ENCODE peak calls at places on chromosome 2, in four cellular contexts. V is GM12878, W is NT2/D1, A is HepG2. I is an unnamed sample.

GRCh38 chr2:214497489-214497888 is 86.6 kb downstream of the VWC2L start:
- DNase-seq in A (no peak), V (no peak), W (no peak), I (no peak)

GRCh38 chr2:83970262-83970929 is 488.7 kb downstream of the SUCLG1 start:
- DNase-seq in W (no peak), A (no peak), V (no peak), I (no peak)

GRCh38 chr2:10447300-10448207 is 573 bp downstream of the ODC1 start:
- DNase-seq in A (peak), V (peak), W (peak), I (peak)

GRCh38 chr2:106161938-106162814 is 31.9 kb downstream of the UXS1 start:
- DNase-seq in W (no peak), V (no peak), A (no peak), I (no peak)

GRCh38 chr2:88452980-88453582 is 588 bp upstream of the FOXI3 start:
- DNase-seq in A (no peak), W (no peak), V (no peak), I (peak)

GRCh38 chr2:32355976-32356734 is 668 bp upstream of the BIRC6 start:
- DNase-seq in W (no peak), V (no peak), A (no peak), I (no peak)

GRCh38 chr2:194867328-194867727 is 789.7 kb upstream of the SLC39A10 start:
- DNase-seq in A (no peak), W (no peak), V (no peak), I (no peak)

GRCh38 chr2:86297382-86298147 is 39.9 kb downstream of the REEP1 start:
- DNase-seq in V (no peak), A (no peak), W (no peak), I (no peak)

GRCh38 chr2:10327896-10328666 is 25.4 kb downstream of the HPCAL1 start:
- DNase-seq in W (no peak), V (no peak), A (no peak), I (no peak)

GRCh38 chr2:205903549-205904129 is 182.3 kb downstream of the INO80D start:
- DNase-seq in W (peak), A (peak), V (no peak), I (peak)

GRCh38 chr2:174120346-174120745 is 128.0 kb downstream of the OLA1 start:
- DNase-seq in A (peak), W (no peak), V (no peak), I (peak)

GRCh38 chr2:8023241-8023640 is 658.6 kb upstream of the ID2 start:
- DNase-seq in A (no peak), V (no peak), W (no peak), I (no peak)

GRCh38 chr2:36965196-36965595 is 1.1 kb downstream of the STRN start:
- DNase-seq in W (no peak), A (no peak), V (no peak), I (no peak)

GRCh38 chr2:8851811-8852560 is 14.6 kb upstream of the KIDINS220 start:
- DNase-seq in A (no peak), W (no peak), V (no peak), I (peak)

GRCh38 chr2:66843856-66844255 is 408.9 kb downstream of the MEIS1 start:
- DNase-seq in A (no peak), W (no peak), V (no peak), I (no peak)

GRCh38 chr2:127410871-127411396 is 7.3 kb upstream of the PROC start:
- DNase-seq in A (peak), V (no peak), W (no peak), I (no peak)

GRCh38 chr2:48479923-48480322 is 50.0 kb upstream of the STON1 start:
- DNase-seq in V (no peak), W (no peak), A (no peak), I (no peak)

GRCh38 chr2:143890799-143891198 is 629.1 kb downstream of the ZEB2 start:
- DNase-seq in W (no peak), A (no peak), V (no peak), I (no peak)

GRCh38 chr2:210561482-210561881 is 5.1 kb downstream of the CPS1 start:
- DNase-seq in V (no peak), A (no peak), W (no peak), I (no peak)

GRCh38 chr2:167052825-167053224 is 164.5 kb downstream of the XIRP2 start:
- DNase-seq in A (no peak), W (no peak), V (no peak), I (no peak)

GRCh38 chr2:10772868-10773215 is 39.7 kb downstream of the PDIA6 start:
- DNase-seq in V (no peak), A (no peak), W (no peak), I (no peak)

GRCh38 chr2:55137024-55137958 is 87.0 kb upstream of the RTN4 start:
- DNase-seq in W (no peak), V (no peak), A (no peak), I (no peak)

GRCh38 chr2:232957607-232958211 is 55.3 kb downstream of the NGEF start:
- DNase-seq in A (no peak), W (no peak), V (no peak), I (no peak)

GRCh38 chr2:156649596-156649995 is 213.4 kb downstream of the GPD2 start:
- DNase-seq in W (no peak), V (no peak), A (no peak), I (no peak)

GRCh38 chr2:98946875-98947274 is 10.8 kb upstream of the CRACDL start:
- DNase-seq in A (no peak), V (no peak), W (no peak), I (no peak)

GRCh38 chr2:25201265-25201664 is 32.9 kb upstream of the POMC start:
- DNase-seq in W (no peak), V (no peak), A (no peak), I (peak)

GRCh38 chr2:67923696-67924095 is 139.1 kb downstream of the C1D start:
- DNase-seq in V (no peak), A (no peak), W (no peak), I (no peak)

GRCh38 chr2:240624950-240625621 is at the start of gene GPR35:
- DNase-seq in V (peak), W (no peak), A (no peak), I (no peak)

GRCh38 chr2:24329700-24330099 is 30.6 kb downstream of the ITSN2 start:
- DNase-seq in W (no peak), A (no peak), V (no peak), I (no peak)

GRCh38 chr2:173571887-173572680 is 217.4 kb downstream of the CDCA7 start:
- DNase-seq in V (no peak), A (no peak), W (no peak), I (no peak)

GRCh38 chr2:235521844-235522243 is 28.0 kb downstream of the AGAP1 start:
- DNase-seq in W (no peak), A (no peak), V (no peak), I (no peak)

GRCh38 chr2:226649871-226650660 is 149.6 kb downstream of the IRS1 start:
- DNase-seq in W (peak), A (peak), V (peak), I (peak)

GRCh38 chr2:236545814-236546480 is 23.7 kb upstream of the ACKR3 start:
- DNase-seq in V (peak), A (no peak), W (no peak), I (no peak)

GRCh38 chr2:100237770-100238169 is 84.5 kb downstream of the LONRF2 start:
- DNase-seq in V (no peak), A (no peak), W (no peak), I (peak)

GRCh38 chr2:165032559-165032958 is 77.2 kb upstream of the SLC38A11 start:
- DNase-seq in V (no peak), A (no peak), W (no peak), I (no peak)

GRCh38 chr2:8508766-8509165 is 173.1 kb upstream of the ID2 start:
- DNase-seq in V (no peak), W (no peak), A (no peak), I (no peak)

GRCh38 chr2:237178396-237178795 is 92.7 kb downstream of the COPS8 start:
- DNase-seq in A (no peak), W (no peak), V (no peak), I (no peak)

GRCh38 chr2:50492452-50492851 is 539.5 kb downstream of the NRXN1 start:
- DNase-seq in A (peak), V (peak), W (peak), I (peak)

GRCh38 chr2:20223345-20224190 is 1.4 kb downstream of the SDC1 start:
- DNase-seq in A (peak), W (no peak), V (no peak), I (peak)
- TF ChIP-seq SUZ12 in A (no peak), W (no peak), V (no peak), I (no peak)

GRCh38 chr2:172106128-172106961 is 3.6 kb upstream of the DLX2 start:
- DNase-seq in V (no peak), W (no peak), A (peak), I (no peak)
- TF ChIP-seq SUZ12 in V (no peak), W (no peak), A (no peak), I (no peak)

DNA sequence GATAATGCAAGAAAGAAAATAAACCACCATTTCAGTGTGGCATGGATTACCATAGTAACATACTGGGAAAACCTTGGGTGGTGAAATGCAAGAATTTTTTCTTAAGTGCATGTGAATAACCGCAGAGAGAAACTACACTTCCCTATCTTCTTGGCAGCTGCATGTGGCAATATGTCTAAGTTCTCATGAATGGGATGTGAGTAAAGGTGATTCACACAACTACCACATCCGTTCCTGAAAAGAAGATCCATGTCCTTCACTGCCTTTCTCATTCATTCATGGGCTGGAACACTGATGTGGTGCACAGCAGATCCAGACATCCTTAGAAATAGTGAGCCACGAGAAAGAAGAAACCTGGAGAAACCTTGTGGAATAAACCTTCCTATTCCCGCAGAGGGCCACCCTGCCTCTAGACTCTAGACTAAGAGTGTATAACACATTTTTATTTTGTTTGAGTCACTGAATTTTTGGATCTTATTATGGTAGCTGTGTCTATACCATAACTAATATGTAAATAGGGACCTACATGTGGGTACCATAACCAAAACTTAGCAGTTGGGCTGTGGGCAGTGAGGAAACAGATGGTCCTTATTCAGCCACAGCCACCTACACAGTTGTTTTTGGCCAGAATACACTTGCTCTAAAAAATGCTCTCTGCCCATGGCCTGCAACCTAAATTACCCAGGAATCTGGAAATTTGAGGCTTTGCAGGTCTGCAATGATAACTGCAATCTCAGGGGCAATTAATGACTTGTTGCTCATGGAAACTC is 573.3 kb downstream of the LRP1B start:
- DNase-seq in V (no peak), A (no peak), W (no peak), I (no peak)
- TF ChIP-seq SUZ12 in V (no peak), A (no peak), W (no peak), I (no peak)

DNA sequence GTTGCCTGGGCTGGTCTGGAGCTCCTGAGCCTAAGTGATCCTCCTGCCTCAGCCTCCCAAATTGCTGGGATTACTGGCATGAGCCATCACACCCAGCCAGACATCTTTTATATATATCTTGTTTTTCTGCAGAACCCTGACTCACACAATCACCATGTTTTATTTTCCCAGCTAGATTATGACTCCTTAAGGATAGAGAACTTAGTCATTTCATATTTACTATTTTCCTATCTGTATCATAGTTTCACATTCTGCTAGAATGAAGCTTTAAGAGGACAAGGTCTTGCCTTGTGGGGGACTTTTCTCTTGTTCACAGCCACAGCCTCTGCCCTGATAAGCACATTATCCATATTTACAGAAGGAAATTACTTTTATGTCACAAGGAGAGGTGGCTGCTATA is 73.9 kb downstream of the LBH start:
- DNase-seq in W (no peak), A (no peak), V (no peak), I (no peak)
- TF ChIP-seq SUZ12 in W (no peak), A (no peak), V (no peak), I (no peak)

DNA sequence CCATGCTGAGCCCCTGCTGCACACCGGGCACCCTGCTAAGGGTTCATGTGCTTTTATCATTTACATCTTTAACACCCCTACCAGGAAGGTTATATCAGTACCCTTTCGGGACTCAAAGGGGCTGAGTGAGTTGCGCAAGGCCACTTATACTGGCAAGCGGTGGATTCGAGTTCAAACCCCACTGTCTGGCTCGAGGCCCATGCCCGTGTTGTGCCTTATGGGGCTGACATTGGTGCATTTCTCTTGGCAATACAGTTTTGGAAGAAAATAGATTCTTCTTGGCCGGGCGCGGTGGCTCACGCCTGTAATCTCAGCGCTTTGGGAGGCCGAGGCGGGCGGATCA is 69.5 kb upstream of the MAP4K4 start:
- DNase-seq in V (no peak), A (no peak), W (no peak), I (no peak)
- TF ChIP-seq SUZ12 in V (no peak), A (no peak), W (no peak), I (no peak)